ENCODE peak calls at places on chromosomes 2 and 18, in ten cellular contexts. One of them, this sample, is unnamed.

GRCh38 chr18:56019908-56020307 is 431.9 kb upstream of the TCF4 start:
- DNase-seq in A549: no peak
- DNase-seq in PC-3: no peak
- DNase-seq in activated T-cell treated with anti-CD3 and anti-CD28 coated beads for 1 hour: no peak
- DNase-seq in activated CD4-positive, CD25-positive, alpha-beta regulatory T cell: no peak
- DNase-seq in colonic mucosa: no peak
- DNase-seq in activated naive CD8-positive, alpha-beta T cell treated with anti-CD3 and anti-CD28 coated beads, Interleukin-2, amount 50 U/mL, for 24 hours: no peak
- DNase-seq in tibial artery: no peak
- DNase-seq in heart right ventricle: no peak
- DNase-seq in pons: no peak
- DNase-seq in this sample: no peak

GRCh38 chr2:217903859-217904613 is 98.8 kb downstream of the TNS1 start:
- DNase-seq in A549: no peak
- DNase-seq in activated naive CD8-positive, alpha-beta T cell treated with anti-CD3 and anti-CD28 coated beads, Interleukin-2, amount 50 U/mL, for 24 hours: no peak
- DNase-seq in activated T-cell treated with anti-CD3 and anti-CD28 coated beads for 1 hour: no peak
- DNase-seq in tibial artery: peak; percentile 96
- DNase-seq in pons: peak; percentile 83
- DNase-seq in heart right ventricle: peak; percentile 91
- DNase-seq in PC-3: no peak
- DNase-seq in colonic mucosa: peak; percentile 42
- DNase-seq in activated CD4-positive, CD25-positive, alpha-beta regulatory T cell: no peak
- DNase-seq in this sample: no peak

GRCh38 chr2:78201064-78201575 is 678.9 kb upstream of the LRRTM4 start:
- DNase-seq in pons: peak; percentile 69
- DNase-seq in heart right ventricle: no peak
- DNase-seq in activated T-cell treated with anti-CD3 and anti-CD28 coated beads for 1 hour: no peak
- DNase-seq in activated CD4-positive, CD25-positive, alpha-beta regulatory T cell: no peak
- DNase-seq in PC-3: no peak
- DNase-seq in tibial artery: no peak
- DNase-seq in activated naive CD8-positive, alpha-beta T cell treated with anti-CD3 and anti-CD28 coated beads, Interleukin-2, amount 50 U/mL, for 24 hours: no peak
- DNase-seq in colonic mucosa: no peak
- DNase-seq in A549: no peak
- DNase-seq in this sample: no peak

GRCh38 chr2:163657257-163657656 is 78.6 kb downstream of the FIGN start:
- DNase-seq in colonic mucosa: no peak
- DNase-seq in heart right ventricle: no peak
- DNase-seq in activated T-cell treated with anti-CD3 and anti-CD28 coated beads for 1 hour: no peak
- DNase-seq in A549: no peak
- DNase-seq in PC-3: no peak
- DNase-seq in tibial artery: no peak
- DNase-seq in activated naive CD8-positive, alpha-beta T cell treated with anti-CD3 and anti-CD28 coated beads, Interleukin-2, amount 50 U/mL, for 24 hours: no peak
- DNase-seq in pons: no peak
- DNase-seq in activated CD4-positive, CD25-positive, alpha-beta regulatory T cell: no peak
- DNase-seq in this sample: no peak

GRCh38 chr2:108575132-108575966 is 41.1 kb downstream of the LIMS1 start:
- DNase-seq in activated CD4-positive, CD25-positive, alpha-beta regulatory T cell: no peak
- DNase-seq in pons: no peak
- DNase-seq in heart right ventricle: no peak
- DNase-seq in activated naive CD8-positive, alpha-beta T cell treated with anti-CD3 and anti-CD28 coated beads, Interleukin-2, amount 50 U/mL, for 24 hours: no peak
- DNase-seq in colonic mucosa: no peak
- DNase-seq in tibial artery: no peak
- DNase-seq in A549: no peak
- DNase-seq in PC-3: peak; percentile 58
- DNase-seq in activated T-cell treated with anti-CD3 and anti-CD28 coated beads for 1 hour: no peak
- DNase-seq in this sample: peak; percentile 70

GRCh38 chr2:228786932-228787331 is 484.2 kb downstream of the PID1 start:
- DNase-seq in colonic mucosa: no peak
- DNase-seq in A549: no peak
- DNase-seq in tibial artery: no peak
- DNase-seq in activated T-cell treated with anti-CD3 and anti-CD28 coated beads for 1 hour: no peak
- DNase-seq in activated naive CD8-positive, alpha-beta T cell treated with anti-CD3 and anti-CD28 coated beads, Interleukin-2, amount 50 U/mL, for 24 hours: no peak
- DNase-seq in heart right ventricle: no peak
- DNase-seq in pons: no peak
- DNase-seq in PC-3: no peak
- DNase-seq in activated CD4-positive, CD25-positive, alpha-beta regulatory T cell: no peak
- DNase-seq in this sample: no peak

GRCh38 chr2:127254386-127254981 is 34.4 kb upstream of the CYP27C1 start:
- DNase-seq in colonic mucosa: no peak
- DNase-seq in heart right ventricle: no peak
- DNase-seq in tibial artery: no peak
- DNase-seq in pons: no peak
- DNase-seq in PC-3: peak; percentile 55
- DNase-seq in activated T-cell treated with anti-CD3 and anti-CD28 coated beads for 1 hour: no peak
- DNase-seq in activated CD4-positive, CD25-positive, alpha-beta regulatory T cell: no peak
- DNase-seq in A549: no peak
- DNase-seq in activated naive CD8-positive, alpha-beta T cell treated with anti-CD3 and anti-CD28 coated beads, Interleukin-2, amount 50 U/mL, for 24 hours: no peak
- DNase-seq in this sample: peak; percentile 50

GRCh38 chr2:239120664-239121063 is 272.8 kb downstream of the TWIST2 start:
- DNase-seq in pons: no peak
- DNase-seq in heart right ventricle: peak; percentile 37
- DNase-seq in tibial artery: no peak
- DNase-seq in A549: no peak
- DNase-seq in activated CD4-positive, CD25-positive, alpha-beta regulatory T cell: no peak
- DNase-seq in activated naive CD8-positive, alpha-beta T cell treated with anti-CD3 and anti-CD28 coated beads, Interleukin-2, amount 50 U/mL, for 24 hours: no peak
- DNase-seq in colonic mucosa: no peak
- DNase-seq in activated T-cell treated with anti-CD3 and anti-CD28 coated beads for 1 hour: no peak
- DNase-seq in PC-3: no peak
- DNase-seq in this sample: no peak

GRCh38 chr2:148876589-148877402 is 1.8 kb downstream of the KIF5C start:
- DNase-seq in activated T-cell treated with anti-CD3 and anti-CD28 coated beads for 1 hour: no peak
- DNase-seq in tibial artery: peak; percentile 66
- DNase-seq in colonic mucosa: peak; percentile 22
- DNase-seq in activated naive CD8-positive, alpha-beta T cell treated with anti-CD3 and anti-CD28 coated beads, Interleukin-2, amount 50 U/mL, for 24 hours: peak; percentile 41
- DNase-seq in activated CD4-positive, CD25-positive, alpha-beta regulatory T cell: no peak
- DNase-seq in pons: peak; percentile 80
- DNase-seq in PC-3: peak; percentile 39
- DNase-seq in heart right ventricle: no peak
- DNase-seq in A549: no peak
- DNase-seq in this sample: no peak

GRCh38 chr2:19769513-19769912 is 132.3 kb downstream of the TTC32 start:
- DNase-seq in heart right ventricle: no peak
- DNase-seq in colonic mucosa: no peak
- DNase-seq in activated T-cell treated with anti-CD3 and anti-CD28 coated beads for 1 hour: no peak
- DNase-seq in A549: no peak
- DNase-seq in activated naive CD8-positive, alpha-beta T cell treated with anti-CD3 and anti-CD28 coated beads, Interleukin-2, amount 50 U/mL, for 24 hours: no peak
- DNase-seq in activated CD4-positive, CD25-positive, alpha-beta regulatory T cell: no peak
- DNase-seq in tibial artery: no peak
- DNase-seq in PC-3: peak; percentile 55
- DNase-seq in pons: no peak
- DNase-seq in this sample: peak; percentile 35

GRCh38 chr18:832085-832681 is 20.1 kb upstream of the YES1 start:
- DNase-seq in activated T-cell treated with anti-CD3 and anti-CD28 coated beads for 1 hour: no peak
- DNase-seq in heart right ventricle: no peak
- DNase-seq in pons: no peak
- DNase-seq in activated CD4-positive, CD25-positive, alpha-beta regulatory T cell: no peak
- DNase-seq in PC-3: no peak
- DNase-seq in colonic mucosa: peak; percentile 77
- DNase-seq in A549: no peak
- DNase-seq in activated naive CD8-positive, alpha-beta T cell treated with anti-CD3 and anti-CD28 coated beads, Interleukin-2, amount 50 U/mL, for 24 hours: peak; percentile 18
- DNase-seq in tibial artery: no peak
- DNase-seq in this sample: no peak

GRCh38 chr2:100819365-100820345 is at the start of gene NPAS2:
- DNase-seq in activated T-cell treated with anti-CD3 and anti-CD28 coated beads for 1 hour: peak; percentile 9
- DNase-seq in pons: no peak
- DNase-seq in heart right ventricle: peak; percentile 33
- DNase-seq in A549: peak; percentile 47
- DNase-seq in colonic mucosa: peak; percentile 60
- DNase-seq in activated naive CD8-positive, alpha-beta T cell treated with anti-CD3 and anti-CD28 coated beads, Interleukin-2, amount 50 U/mL, for 24 hours: peak; percentile 26
- DNase-seq in PC-3: peak; percentile 63
- DNase-seq in tibial artery: peak; percentile 71
- DNase-seq in activated CD4-positive, CD25-positive, alpha-beta regulatory T cell: no peak
- DNase-seq in this sample: peak; percentile 59

GRCh38 chr2:196504788-196505187 is 134.7 kb upstream of the CCDC150 start:
- DNase-seq in pons: no peak
- DNase-seq in A549: no peak
- DNase-seq in tibial artery: no peak
- DNase-seq in colonic mucosa: no peak
- DNase-seq in activated CD4-positive, CD25-positive, alpha-beta regulatory T cell: no peak
- DNase-seq in heart right ventricle: no peak
- DNase-seq in PC-3: no peak
- DNase-seq in activated naive CD8-positive, alpha-beta T cell treated with anti-CD3 and anti-CD28 coated beads, Interleukin-2, amount 50 U/mL, for 24 hours: no peak
- DNase-seq in activated T-cell treated with anti-CD3 and anti-CD28 coated beads for 1 hour: no peak
- DNase-seq in this sample: no peak

GRCh38 chr2:144115892-144116291 is 404.0 kb downstream of the ZEB2 start:
- DNase-seq in PC-3: peak; percentile 53
- DNase-seq in activated CD4-positive, CD25-positive, alpha-beta regulatory T cell: no peak
- DNase-seq in activated naive CD8-positive, alpha-beta T cell treated with anti-CD3 and anti-CD28 coated beads, Interleukin-2, amount 50 U/mL, for 24 hours: no peak
- DNase-seq in tibial artery: no peak
- DNase-seq in colonic mucosa: no peak
- DNase-seq in A549: no peak
- DNase-seq in heart right ventricle: no peak
- DNase-seq in pons: no peak
- DNase-seq in activated T-cell treated with anti-CD3 and anti-CD28 coated beads for 1 hour: no peak
- DNase-seq in this sample: no peak

GRCh38 chr2:41483221-41483620 is 564.6 kb upstream of the PKDCC start:
- DNase-seq in heart right ventricle: no peak
- DNase-seq in A549: no peak
- DNase-seq in tibial artery: no peak
- DNase-seq in colonic mucosa: no peak
- DNase-seq in activated T-cell treated with anti-CD3 and anti-CD28 coated beads for 1 hour: no peak
- DNase-seq in pons: no peak
- DNase-seq in PC-3: no peak
- DNase-seq in activated CD4-positive, CD25-positive, alpha-beta regulatory T cell: no peak
- DNase-seq in activated naive CD8-positive, alpha-beta T cell treated with anti-CD3 and anti-CD28 coated beads, Interleukin-2, amount 50 U/mL, for 24 hours: no peak
- DNase-seq in this sample: no peak

GRCh38 chr18:59419386-59419785 is 60.3 kb upstream of the LMAN1 start:
- DNase-seq in pons: no peak
- DNase-seq in colonic mucosa: no peak
- DNase-seq in activated CD4-positive, CD25-positive, alpha-beta regulatory T cell: no peak
- DNase-seq in PC-3: no peak
- DNase-seq in heart right ventricle: no peak
- DNase-seq in activated naive CD8-positive, alpha-beta T cell treated with anti-CD3 and anti-CD28 coated beads, Interleukin-2, amount 50 U/mL, for 24 hours: no peak
- DNase-seq in activated T-cell treated with anti-CD3 and anti-CD28 coated beads for 1 hour: no peak
- DNase-seq in tibial artery: no peak
- DNase-seq in A549: no peak
- DNase-seq in this sample: no peak

GRCh38 chr2:62221141-62221540 is 25.2 kb downstream of the B3GNT2 start:
- DNase-seq in colonic mucosa: no peak
- DNase-seq in activated T-cell treated with anti-CD3 and anti-CD28 coated beads for 1 hour: no peak
- DNase-seq in tibial artery: no peak
- DNase-seq in A549: no peak
- DNase-seq in heart right ventricle: no peak
- DNase-seq in activated naive CD8-positive, alpha-beta T cell treated with anti-CD3 and anti-CD28 coated beads, Interleukin-2, amount 50 U/mL, for 24 hours: no peak
- DNase-seq in pons: no peak
- DNase-seq in PC-3: no peak
- DNase-seq in activated CD4-positive, CD25-positive, alpha-beta regulatory T cell: no peak
- DNase-seq in this sample: no peak

GRCh38 chr18:13608791-13609552 is 117.4 kb downstream of the FAM210A start:
- DNase-seq in activated naive CD8-positive, alpha-beta T cell treated with anti-CD3 and anti-CD28 coated beads, Interleukin-2, amount 50 U/mL, for 24 hours: peak; percentile 40
- DNase-seq in heart right ventricle: no peak
- DNase-seq in activated T-cell treated with anti-CD3 and anti-CD28 coated beads for 1 hour: no peak
- DNase-seq in colonic mucosa: no peak
- DNase-seq in PC-3: no peak
- DNase-seq in activated CD4-positive, CD25-positive, alpha-beta regulatory T cell: no peak
- DNase-seq in tibial artery: no peak
- DNase-seq in A549: no peak
- DNase-seq in pons: no peak
- DNase-seq in this sample: no peak

GRCh38 chr2:151153601-151154000 is 108.1 kb downstream of the RBM43 start:
- DNase-seq in tibial artery: no peak
- DNase-seq in activated naive CD8-positive, alpha-beta T cell treated with anti-CD3 and anti-CD28 coated beads, Interleukin-2, amount 50 U/mL, for 24 hours: no peak
- DNase-seq in activated T-cell treated with anti-CD3 and anti-CD28 coated beads for 1 hour: no peak
- DNase-seq in A549: no peak
- DNase-seq in pons: no peak
- DNase-seq in heart right ventricle: no peak
- DNase-seq in PC-3: no peak
- DNase-seq in colonic mucosa: no peak
- DNase-seq in activated CD4-positive, CD25-positive, alpha-beta regulatory T cell: no peak
- DNase-seq in this sample: no peak

GRCh38 chr2:151374426-151374825 is 17.0 kb downstream of the TNFAIP6 start:
- DNase-seq in pons: no peak
- DNase-seq in colonic mucosa: no peak
- DNase-seq in tibial artery: no peak
- DNase-seq in activated naive CD8-positive, alpha-beta T cell treated with anti-CD3 and anti-CD28 coated beads, Interleukin-2, amount 50 U/mL, for 24 hours: no peak
- DNase-seq in A549: peak; percentile 34
- DNase-seq in activated T-cell treated with anti-CD3 and anti-CD28 coated beads for 1 hour: no peak
- DNase-seq in PC-3: peak; percentile 74
- DNase-seq in heart right ventricle: no peak
- DNase-seq in activated CD4-positive, CD25-positive, alpha-beta regulatory T cell: no peak
- DNase-seq in this sample: peak; percentile 73

GRCh38 chr2:118993392-118993752 is 51.4 kb downstream of the MARCO start:
- DNase-seq in heart right ventricle: no peak
- DNase-seq in tibial artery: no peak
- DNase-seq in activated CD4-positive, CD25-positive, alpha-beta regulatory T cell: no peak
- DNase-seq in activated T-cell treated with anti-CD3 and anti-CD28 coated beads for 1 hour: no peak
- DNase-seq in pons: no peak
- DNase-seq in A549: no peak
- DNase-seq in PC-3: no peak
- DNase-seq in colonic mucosa: peak; percentile 9
- DNase-seq in activated naive CD8-positive, alpha-beta T cell treated with anti-CD3 and anti-CD28 coated beads, Interleukin-2, amount 50 U/mL, for 24 hours: no peak
- DNase-seq in this sample: no peak

GRCh38 chr2:171723724-171724683 is 36.7 kb downstream of the DYNC1I2 start:
- DNase-seq in activated T-cell treated with anti-CD3 and anti-CD28 coated beads for 1 hour: no peak
- DNase-seq in PC-3: peak; percentile 22
- DNase-seq in activated naive CD8-positive, alpha-beta T cell treated with anti-CD3 and anti-CD28 coated beads, Interleukin-2, amount 50 U/mL, for 24 hours: no peak
- DNase-seq in colonic mucosa: no peak
- DNase-seq in pons: peak; percentile 81
- DNase-seq in tibial artery: no peak
- DNase-seq in A549: no peak
- DNase-seq in activated CD4-positive, CD25-positive, alpha-beta regulatory T cell: no peak
- DNase-seq in heart right ventricle: no peak
- DNase-seq in this sample: no peak

GRCh38 chr2:135590594-135591290 is 59.5 kb downstream of the R3HDM1 start:
- DNase-seq in pons: no peak
- DNase-seq in activated naive CD8-positive, alpha-beta T cell treated with anti-CD3 and anti-CD28 coated beads, Interleukin-2, amount 50 U/mL, for 24 hours: no peak
- DNase-seq in A549: no peak
- DNase-seq in activated T-cell treated with anti-CD3 and anti-CD28 coated beads for 1 hour: no peak
- DNase-seq in PC-3: no peak
- DNase-seq in activated CD4-positive, CD25-positive, alpha-beta regulatory T cell: no peak
- DNase-seq in heart right ventricle: no peak
- DNase-seq in tibial artery: no peak
- DNase-seq in colonic mucosa: no peak
- DNase-seq in this sample: no peak

GRCh38 chr2:30332791-30333453 is 101.6 kb downstream of the LBH start:
- DNase-seq in activated CD4-positive, CD25-positive, alpha-beta regulatory T cell: no peak
- DNase-seq in activated naive CD8-positive, alpha-beta T cell treated with anti-CD3 and anti-CD28 coated beads, Interleukin-2, amount 50 U/mL, for 24 hours: peak; percentile 53
- DNase-seq in PC-3: no peak
- DNase-seq in A549: no peak
- DNase-seq in heart right ventricle: no peak
- DNase-seq in activated T-cell treated with anti-CD3 and anti-CD28 coated beads for 1 hour: no peak
- DNase-seq in pons: no peak
- DNase-seq in tibial artery: no peak
- DNase-seq in colonic mucosa: no peak
- DNase-seq in this sample: no peak

GRCh38 chr2:24592436-24593100 is 101.5 kb downstream of the NCOA1 start:
- DNase-seq in activated CD4-positive, CD25-positive, alpha-beta regulatory T cell: no peak
- DNase-seq in heart right ventricle: no peak
- DNase-seq in activated naive CD8-positive, alpha-beta T cell treated with anti-CD3 and anti-CD28 coated beads, Interleukin-2, amount 50 U/mL, for 24 hours: no peak
- DNase-seq in colonic mucosa: no peak
- DNase-seq in pons: no peak
- DNase-seq in activated T-cell treated with anti-CD3 and anti-CD28 coated beads for 1 hour: no peak
- DNase-seq in PC-3: no peak
- DNase-seq in A549: no peak
- DNase-seq in tibial artery: no peak
- DNase-seq in this sample: no peak

GRCh38 chr18:6795307-6795706 is 65.8 kb downstream of the ARHGAP28 start:
- DNase-seq in activated CD4-positive, CD25-positive, alpha-beta regulatory T cell: no peak
- DNase-seq in A549: no peak
- DNase-seq in activated naive CD8-positive, alpha-beta T cell treated with anti-CD3 and anti-CD28 coated beads, Interleukin-2, amount 50 U/mL, for 24 hours: no peak
- DNase-seq in heart right ventricle: no peak
- DNase-seq in PC-3: no peak
- DNase-seq in activated T-cell treated with anti-CD3 and anti-CD28 coated beads for 1 hour: no peak
- DNase-seq in pons: no peak
- DNase-seq in colonic mucosa: no peak
- DNase-seq in tibial artery: no peak
- DNase-seq in this sample: no peak

GRCh38 chr2:126627623-126628022 is 28.3 kb upstream of the GYPC start:
- DNase-seq in tibial artery: no peak
- DNase-seq in colonic mucosa: no peak
- DNase-seq in heart right ventricle: peak; percentile 17
- DNase-seq in PC-3: no peak
- DNase-seq in activated T-cell treated with anti-CD3 and anti-CD28 coated beads for 1 hour: no peak
- DNase-seq in A549: no peak
- DNase-seq in pons: no peak
- DNase-seq in activated CD4-positive, CD25-positive, alpha-beta regulatory T cell: no peak
- DNase-seq in activated naive CD8-positive, alpha-beta T cell treated with anti-CD3 and anti-CD28 coated beads, Interleukin-2, amount 50 U/mL, for 24 hours: no peak
- DNase-seq in this sample: no peak

GRCh38 chr2:155151472-155151871 is 453.0 kb downstream of the KCNJ3 start:
- DNase-seq in colonic mucosa: no peak
- DNase-seq in tibial artery: no peak
- DNase-seq in heart right ventricle: no peak
- DNase-seq in A549: no peak
- DNase-seq in activated T-cell treated with anti-CD3 and anti-CD28 coated beads for 1 hour: no peak
- DNase-seq in pons: no peak
- DNase-seq in activated CD4-positive, CD25-positive, alpha-beta regulatory T cell: no peak
- DNase-seq in activated naive CD8-positive, alpha-beta T cell treated with anti-CD3 and anti-CD28 coated beads, Interleukin-2, amount 50 U/mL, for 24 hours: no peak
- DNase-seq in PC-3: no peak
- DNase-seq in this sample: no peak

This sample was measured in HT1080.